ENCODE peak calls at places on chromosomes 1 and 21, in seven cellular contexts. B, V, X, U, H, M and J are unnamed samples.

GRCh38 chr1:26890467-26890796 is 349 bp upstream of the GPN2 start:
- DNase-seq in B (no peak), V (no peak), X (no peak), U (no peak), H (no peak), M (no peak), J (peak; percentile 68)

GRCh38 chr1:85275701-85276289 is 637 bp downstream of the BCL10 start:
- DNase-seq in B (no peak), V (no peak), X (no peak), U (no peak), H (peak; percentile 42), M (no peak), J (no peak)

GRCh38 chr1:30525980-30526651 is 197.3 kb downstream of the MATN1 start:
- DNase-seq in B (peak; percentile 82), V (no peak), X (peak; percentile 43), U (peak; percentile 35), H (no peak), M (no peak), J (peak; percentile 51)

GRCh38 chr1:223712856-223713494 is 636 bp downstream of the CAPN2 start:
- DNase-seq in B (no peak), V (peak; percentile 61), X (no peak), U (peak; percentile 47), H (peak; percentile 50), M (no peak), J (peak; percentile 84)

GRCh38 chr1:203528098-203528497 is 34.1 kb downstream of the OPTC start:
- DNase-seq in B (no peak), V (no peak), X (no peak), U (no peak), H (no peak), M (no peak), J (peak; percentile 3)

GRCh38 chr1:60044881-60045280 is 28.7 kb downstream of the C1orf87 start:
- DNase-seq in B (no peak), V (no peak), X (no peak), U (no peak), H (no peak), M (no peak), J (no peak)

GRCh38 chr1:18724801-18725200 is 94.2 kb downstream of the PAX7 start:
- DNase-seq in B (no peak), V (no peak), X (no peak), U (no peak), H (no peak), M (no peak), J (no peak)

GRCh38 chr1:10511494-10511885 is 36.7 kb downstream of the PEX14 start:
- DNase-seq in B (no peak), V (no peak), X (no peak), U (no peak), H (no peak), M (no peak), J (no peak)

GRCh38 chr21:34983680-34984086 is 65.4 kb downstream of the RUNX1 start:
- DNase-seq in B (peak; percentile 41), V (no peak), X (no peak), U (no peak), H (peak; percentile 37), M (no peak), J (no peak)

DNA sequence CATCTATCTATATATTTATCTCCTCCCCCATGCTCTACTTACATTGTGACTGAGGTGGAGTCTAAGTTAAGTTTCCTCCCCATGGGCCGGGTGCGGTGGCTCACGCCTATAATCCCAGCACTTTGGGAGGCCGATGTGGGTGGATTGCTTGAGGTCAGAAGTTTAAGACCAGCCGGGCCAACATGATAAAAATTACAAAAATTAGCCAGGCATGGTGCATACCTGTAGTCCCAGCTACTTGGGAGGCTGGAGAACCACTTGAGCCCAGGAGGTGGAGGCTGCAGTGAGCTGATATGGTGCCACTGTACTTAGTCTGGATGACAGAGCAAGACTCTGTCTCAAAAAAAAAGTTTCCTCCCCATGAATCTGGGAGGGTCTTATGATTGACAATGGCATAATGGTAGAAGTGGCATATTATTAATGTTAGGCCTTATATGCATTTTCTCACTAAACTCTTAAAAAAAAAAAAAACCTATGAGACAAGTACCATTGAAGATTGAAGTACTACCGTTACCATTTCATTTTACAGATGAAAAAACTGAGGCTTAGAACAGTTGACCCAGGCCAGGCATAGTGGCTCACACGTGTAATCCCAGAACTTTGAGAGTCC is 11.2 kb downstream of the F11R start:
- DNase-seq in B (no peak), V (no peak), X (no peak), U (no peak), H (no peak), M (no peak), J (peak; percentile 50)
- H3K27me3 ChIP-seq in B (no peaks in the 10 kb centered on the region), V (no peaks in the 10 kb centered on the region), X (no peaks in the 10 kb centered on the region), U (no peaks in the 10 kb centered on the region), H (no peaks in the 10 kb centered on the region), M (no peaks in the 10 kb centered on the region), J (no peaks in the 10 kb centered on the region)

GRCh38 chr1:214492405-214493075 is 58.9 kb downstream of the PTPN14 start:
- DNase-seq in B (no peak), V (peak; percentile 51), X (no peak), U (no peak), H (no peak), M (no peak), J (no peak)

GRCh38 chr1:214493126-214493796 is 58.1 kb downstream of the PTPN14 start:
- DNase-seq in B (no peak), V (no peak), X (no peak), U (no peak), H (no peak), M (no peak), J (no peak)

GRCh38 chr1:214491468-214492120 is 59.8 kb downstream of the PTPN14 start:
- DNase-seq in B (no peak), V (no peak), X (no peak), U (no peak), H (no peak), M (no peak), J (no peak)

GRCh38 chr1:214496126-214496525 is 55.3 kb downstream of the PTPN14 start:
- DNase-seq in B (no peak), V (no peak), X (no peak), U (no peak), H (no peak), M (no peak), J (no peak)

DNA sequence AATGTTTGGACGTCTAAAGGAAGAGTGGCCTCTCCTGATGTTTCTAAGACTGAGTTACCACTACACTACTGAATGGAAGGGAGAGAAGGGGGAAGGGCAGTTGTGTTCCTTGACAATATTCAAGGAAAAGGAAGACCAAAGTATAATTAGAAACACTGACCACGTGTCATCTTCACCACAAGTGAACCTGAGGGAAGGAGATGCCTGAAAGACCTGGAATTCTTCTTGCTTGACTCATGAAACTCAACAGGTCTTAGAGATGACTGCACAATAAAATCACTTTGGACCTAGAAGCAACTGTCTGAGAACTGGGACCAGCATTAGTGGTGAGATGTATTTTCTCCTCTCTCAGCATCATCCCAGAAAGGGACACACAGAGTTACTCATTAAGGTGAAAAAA is 56.7 kb downstream of the PTPN14 start:
- DNase-seq in B (no peak), V (no peak), X (no peak), U (no peak), H (no peak), M (no peak), J (no peak)
- H3K27ac ChIP-seq in B (no peak overlapping the region), V (no peak overlapping the region), X (no peak overlapping the region), U (no peak overlapping the region), H (no peak overlapping the region), M (no peak overlapping the region), J (no peak overlapping the region)

GRCh38 chr1:109250454-109251276 is 1.3 kb downstream of the CELSR2 start:
- DNase-seq in B (no peak), V (peak; percentile 33), X (no peak), U (no peak), H (no peak), M (no peak), J (peak; percentile 52)
- H3K4me3 ChIP-seq in B (no peak overlapping the region), V (no peak overlapping the region), X (no peak overlapping the region), U (peak overlapping the region; percentile 73), H (no peak overlapping the region), M (no peak overlapping the region), J (peak overlapping the region; percentile 50)

DNA sequence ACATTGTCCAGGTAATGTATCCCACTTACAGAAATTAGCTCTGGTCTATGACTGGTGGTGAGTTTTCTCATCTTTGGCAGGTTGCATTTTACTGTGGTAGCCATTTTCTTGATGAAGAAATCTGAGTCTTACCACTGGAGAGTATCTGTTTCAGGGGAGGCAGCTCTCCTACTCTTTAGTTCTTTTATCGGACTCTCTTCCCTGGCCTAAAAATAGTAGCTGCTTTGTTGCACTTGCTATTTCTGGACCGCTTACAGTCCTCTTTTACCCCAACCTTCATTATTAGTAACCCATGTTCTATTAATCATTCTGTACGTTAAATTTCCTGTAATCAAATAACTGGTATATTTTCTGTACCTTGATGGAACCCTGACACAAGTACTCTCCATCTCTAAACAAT is 720.8 kb downstream of the PLA2G4A start:
- DNase-seq in B (no peak), V (no peak), X (no peak), U (no peak), H (no peak), M (no peak), J (no peak)
- H3K27me3 ChIP-seq in B (no peaks in the 10 kb centered on the region), V (no peaks in the 10 kb centered on the region), X (no peaks in the 10 kb centered on the region), U (no peaks in the 10 kb centered on the region), H (no peaks in the 10 kb centered on the region), M (no peaks in the 10 kb centered on the region), J (no peaks in the 10 kb centered on the region)

GRCh38 chr21:36260802-36261201 is 59.2 kb upstream of the MORC3 start:
- DNase-seq in B (no peak), V (no peak), X (no peak), U (no peak), H (no peak), M (no peak), J (no peak)
- H3K27ac ChIP-seq in B (no peak overlapping the region), V (no peak overlapping the region), X (peak overlapping the region; percentile 82), U (peak overlapping the region; percentile 78), H (no peak overlapping the region), M (peak overlapping the region; percentile 75), J (no peak overlapping the region)

GRCh38 chr1:161033751-161034150 is 5.0 kb downstream of the TSTD1 start:
- DNase-seq in B (no peak), V (no peak), X (no peak), U (no peak), H (no peak), M (no peak), J (no peak)

GRCh38 chr1:161039546-161039945 is 782 bp upstream of the TSTD1 start:
- DNase-seq in B (no peak), V (no peak), X (no peak), U (no peak), H (no peak), M (no peak), J (peak; percentile 58)

GRCh38 chr1:161039154-161039545 is 386 bp upstream of the TSTD1 start:
- DNase-seq in B (no peak), V (no peak), X (no peak), U (no peak), H (no peak), M (no peak), J (no peak)

GRCh38 chr1:161037661-161038522 is 872 bp downstream of the TSTD1 start:
- DNase-seq in B (no peak), V (no peak), X (peak; percentile 40), U (no peak), H (no peak), M (peak; percentile 66), J (peak; percentile 69)

DNA sequence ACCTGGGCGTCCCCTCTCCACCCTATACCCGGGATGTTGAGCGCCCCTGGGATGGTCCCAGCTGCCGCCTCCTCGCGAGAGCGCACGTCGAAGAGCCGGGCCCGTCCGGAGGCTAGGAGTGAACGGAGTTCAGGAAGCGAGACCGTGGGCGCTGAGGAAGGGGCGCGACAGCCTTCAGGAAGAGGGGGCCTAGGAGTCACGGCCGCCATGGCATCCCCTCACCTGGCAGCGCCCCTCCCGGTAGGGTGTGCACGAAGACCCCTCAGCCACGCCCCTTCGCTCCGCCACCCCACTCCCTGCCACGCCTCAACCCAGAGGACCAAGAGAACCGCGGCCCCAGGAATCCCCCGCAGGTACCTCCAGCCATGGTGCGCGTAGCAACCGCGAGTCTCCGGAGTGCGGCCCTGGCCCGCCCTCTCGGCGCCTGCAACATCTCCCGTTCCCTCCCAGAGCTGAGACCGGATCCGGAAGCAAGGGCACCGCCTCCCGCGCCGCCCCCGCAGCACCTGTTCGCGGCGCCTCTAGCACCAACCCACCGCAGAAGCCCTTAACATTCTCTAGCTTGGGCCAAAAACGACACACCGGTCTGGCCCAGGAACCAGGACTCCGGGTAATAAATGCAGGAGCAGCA is at the start of gene TSTD1:
- DNase-seq in B (no peak), V (peak; percentile 75), X (peak; percentile 84), U (peak; percentile 52), H (peak; percentile 89), M (peak; percentile 92), J (peak; percentile 93)
- H3K4me3 ChIP-seq in B (peak within 1 kb of the TSS; percentile 54), V (peak within 1 kb of the TSS; percentile 18), X (peak within 1 kb of the TSS; percentile 61), U (peak within 1 kb of the TSS; percentile 68), H (peak within 1 kb of the TSS; percentile 87), M (peak within 1 kb of the TSS; percentile 62), J (peak within 1 kb of the TSS; percentile 63)